ENCODE peak calls at places on chromosomes 7 and 10, in seven cellular contexts. X is GM20000, R is AG10803, Q is AG04449, D is RWPE1, Z is B cell, H is coronary artery. P is an unnamed sample.

GRCh38 chr10:48444861-48445841 is 138.7 kb downstream of the MAPK8 start:
- DNase-seq in X (no peak), R (no peak), Q (no peak), D (no peak), Z (no peak), H (no peak), P (no peak)

GRCh38 chr7:85833071-85833470 is 646.2 kb upstream of the SEMA3D start:
- DNase-seq in X (no peak), R (peak; percentile 83), Q (peak; percentile 31), D (no peak), Z (no peak), H (no peak), P (no peak)

GRCh38 chr7:95901006-95901405 is 128.7 kb downstream of the DYNC1I1 start:
- DNase-seq in X (no peak), R (no peak), Q (no peak), D (no peak), Z (no peak), H (no peak), P (no peak)

GRCh38 chr7:90455163-90456030 is 14.0 kb upstream of the PTTG1IP2 start:
- DNase-seq in X (peak; percentile 54), R (peak; percentile 54), Q (no peak), D (peak; percentile 64), Z (peak; percentile 57), H (no peak), P (no peak)

GRCh38 chr7:157721468-157722136 is 384.8 kb downstream of the DNAJB6 start:
- DNase-seq in X (no peak), R (no peak), Q (no peak), D (no peak), Z (no peak), H (no peak), P (no peak)

GRCh38 chr7:39265912-39266591 is 288.3 kb downstream of the POU6F2 start:
- DNase-seq in X (no peak), R (no peak), Q (no peak), D (no peak), Z (no peak), H (no peak), P (no peak)

GRCh38 chr10:27815261-27815660 is 69.6 kb upstream of the MKX start:
- DNase-seq in X (no peak), R (peak; percentile 18), Q (no peak), D (no peak), Z (no peak), H (no peak), P (no peak)

GRCh38 chr7:68246189-68246633 is 1249.6 kb downstream of the TYW1 start:
- DNase-seq in X (no peak), R (peak; percentile 53), Q (no peak), D (peak; percentile 6), Z (no peak), H (no peak), P (peak; percentile 21)

GRCh38 chr7:69699949-69700715 is 101.9 kb downstream of the AUTS2 start:
- DNase-seq in X (no peak), R (no peak), Q (no peak), D (no peak), Z (no peak), H (no peak), P (no peak)

GRCh38 chr10:124081547-124082140 is 11.8 kb downstream of the CHST15 start:
- DNase-seq in X (no peak), R (no peak), Q (no peak), D (no peak), Z (no peak), H (no peak), P (no peak)

GRCh38 chr10:91636892-91637291 is 4.0 kb upstream of the PPP1R3C start:
- DNase-seq in X (no peak), R (no peak), Q (no peak), D (no peak), Z (no peak), H (no peak), P (no peak)

GRCh38 chr7:69656890-69657289 is 58.6 kb downstream of the AUTS2 start:
- DNase-seq in X (no peak), R (peak; percentile 84), Q (no peak), D (no peak), Z (no peak), H (no peak), P (no peak)

GRCh38 chr10:48775206-48775517 is 90.5 kb downstream of the WDFY4 start:
- DNase-seq in X (no peak), R (no peak), Q (no peak), D (no peak), Z (no peak), H (peak; percentile 47), P (no peak)

GRCh38 chr10:109432281-109432680 is 491.0 kb downstream of the XPNPEP1 start:
- DNase-seq in X (no peak), R (no peak), Q (no peak), D (no peak), Z (no peak), H (no peak), P (no peak)

GRCh38 chr7:33973235-33974015 is 68.1 kb downstream of the BMPER start:
- DNase-seq in X (no peak), R (peak; percentile 31), Q (no peak), D (no peak), Z (no peak), H (no peak), P (no peak)

GRCh38 chr10:88755753-88756152 is 4.1 kb upstream of the LIPN start:
- DNase-seq in X (no peak), R (no peak), Q (no peak), D (no peak), Z (no peak), H (no peak), P (no peak)

GRCh38 chr7:23864984-23865383 is 155.0 kb downstream of the STK31 start:
- DNase-seq in X (no peak), R (peak; percentile 38), Q (peak; percentile 36), D (peak; percentile 62), Z (no peak), H (no peak), P (no peak)

DNA sequence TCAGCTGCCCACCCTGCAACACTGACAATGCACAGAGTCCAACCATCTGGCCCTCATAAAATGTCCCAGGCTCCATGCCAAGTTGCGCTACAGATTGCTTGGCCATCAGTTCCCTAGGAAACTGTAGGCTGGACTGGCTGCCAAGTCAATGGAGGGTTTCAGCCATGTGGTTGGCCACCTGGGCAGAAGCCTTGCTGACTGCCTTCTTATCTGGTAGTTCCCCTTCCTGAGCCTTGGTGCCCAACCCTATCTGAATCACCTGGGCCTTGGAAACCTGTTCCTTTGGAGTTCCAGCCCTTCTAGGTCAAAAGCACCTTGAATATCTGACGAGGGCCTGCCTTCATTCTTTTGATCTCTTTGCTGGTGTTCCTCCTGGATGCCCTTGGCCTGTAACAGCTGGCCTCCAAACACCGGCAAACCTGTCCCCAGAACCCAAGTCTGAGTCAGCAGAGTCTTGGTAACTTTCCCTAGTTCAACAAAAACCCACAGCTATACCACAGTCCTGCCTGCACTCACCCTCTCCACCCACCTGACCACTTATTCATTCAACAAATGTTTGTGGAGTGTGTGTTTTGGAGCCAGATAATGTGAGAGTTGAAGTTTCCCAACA is 37.4 kb upstream of the KDM7A start:
- DNase-seq in X (no peak), R (peak; percentile 31), Q (no peak), D (no peak), Z (peak; percentile 35), H (no peak), P (no peak)
- TF ChIP-seq CTCF in X (no peak), R (no peak), Q (no peak), D (no peak), Z (no peak), H (no peak), P (no peak)

GRCh38 chr7:30683839-30684238 is 1.6 kb upstream of the CRHR2 start:
- DNase-seq in X (no peak), R (no peak), Q (no peak), D (no peak), Z (no peak), H (no peak), P (no peak)

GRCh38 chr7:30684351-30684750 is 2.1 kb upstream of the CRHR2 start:
- DNase-seq in X (no peak), R (peak; percentile 4), Q (no peak), D (no peak), Z (no peak), H (no peak), P (no peak)

GRCh38 chr7:30681262-30682130 is 760 bp downstream of the CRHR2 start:
- DNase-seq in X (no peak), R (no peak), Q (no peak), D (no peak), Z (no peak), H (no peak), P (no peak)

GRCh38 chr7:30683306-30683705 is 1.1 kb upstream of the CRHR2 start:
- DNase-seq in X (no peak), R (no peak), Q (no peak), D (no peak), Z (no peak), H (no peak), P (no peak)

GRCh38 chr7:30682131-30683083 is at the start of gene CRHR2:
- DNase-seq in X (peak; percentile 64), R (no peak), Q (no peak), D (no peak), Z (peak; percentile 14), H (no peak), P (no peak)
- TF ChIP-seq CTCF in X (no peak), R (no peak), Q (peak; percentile 10), D (no peak), Z (peak; percentile 9), H (no peak), P (peak; percentile 19)

GRCh38 chr10:17001297-17001744 is 128.3 kb downstream of the CUBN start:
- DNase-seq in X (no peak), R (no peak), Q (no peak), D (no peak), Z (no peak), H (no peak), P (no peak)
- TF ChIP-seq CTCF in X (no peak), R (no peak), Q (no peak), D (no peak), Z (no peak), H (no peak), P (no peak)

GRCh38 chr10:697097-697875 is 7.8 kb upstream of the DIP2C start:
- DNase-seq in X (no peak), R (no peak), Q (no peak), D (no peak), Z (no peak), H (no peak), P (no peak)
- TF ChIP-seq CTCF in X (no peak), R (no peak), Q (no peak), D (no peak), Z (no peak), H (no peak), P (no peak)

GRCh38 chr7:11787534-11787933 is 44.5 kb downstream of the THSD7A start:
- DNase-seq in X (no peak), R (no peak), Q (no peak), D (no peak), Z (no peak), H (no peak), P (no peak)
- TF ChIP-seq CTCF in X (no peak), R (no peak), Q (no peak), D (no peak), Z (no peak), H (no peak), P (no peak)

DNA sequence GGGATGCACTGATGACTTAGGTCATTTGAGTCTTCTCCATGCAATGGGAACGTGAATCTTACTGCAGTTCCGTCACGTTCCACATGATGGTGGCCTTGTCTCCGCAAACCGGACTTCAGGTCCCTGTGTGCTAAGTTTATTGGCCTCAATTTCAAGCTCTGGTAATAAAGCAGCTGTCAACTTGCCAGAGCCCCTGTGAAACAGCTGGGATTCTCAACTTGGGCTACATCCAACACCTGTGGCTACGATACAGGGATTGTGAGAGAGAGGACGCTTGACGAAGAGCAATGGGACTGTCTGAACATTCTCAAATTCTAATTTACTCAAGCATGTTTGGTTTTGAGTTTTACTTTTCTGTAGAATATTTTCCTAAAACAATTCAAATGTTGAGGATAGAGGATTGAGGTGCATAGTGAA is 174.2 kb downstream of the PTN start:
- DNase-seq in X (no peak), R (peak; percentile 76), Q (peak; percentile 46), D (peak; percentile 8), Z (no peak), H (no peak), P (peak; percentile 62)
- TF ChIP-seq CTCF in X (no peak), R (peak; percentile 95), Q (peak; percentile 75), D (peak; percentile 41), Z (no peak), H (no peak), P (peak; percentile 67)

P was measured in mesothelial cell of epicardium.